ENCODE peak calls at places on chromosomes 7 and 10, in eight cellular contexts. N is stimulated activated CD8-positive, alpha-beta memory T cell treated with anti-CD3 and anti-CD28 coated beads, Interleukin-15, amount 100 ng/mL, for 24 hours; I is effector CD4-positive, alpha-beta T cell; A is esophagus squamous epithelium; Z is naive thymus-derived CD4-positive, alpha-beta T cell; F is omental fat pad; K is brain microvascular endothelial cell; T is BJ. B is an unnamed sample.

GRCh38 chr7:31493714-31494181 is 20.1 kb upstream of the ITPRID1 start:
- DNase-seq in N (no peak), I (no peak), A (no peak), Z (no peak), F (no peak), K (no peak), T (no peak), B (no peak)

GRCh38 chr7:132024290-132024689 is 467.9 kb upstream of the PODXL start:
- DNase-seq in N (no peak), I (no peak), A (no peak), Z (no peak), F (no peak), K (no peak), T (no peak), B (no peak)

GRCh38 chr7:117673839-117674238 is 194.0 kb downstream of the CFTR start:
- DNase-seq in N (no peak), I (no peak), A (no peak), Z (no peak), F (no peak), K (peak), T (no peak), B (peak)

GRCh38 chr10:27368706-27369105 is 128.1 kb upstream of the ACBD5 start:
- DNase-seq in N (no peak), I (no peak), A (no peak), Z (no peak), F (no peak), K (no peak), T (no peak), B (no peak)

GRCh38 chr7:31517103-31517502 is 3.2 kb downstream of the ITPRID1 start:
- DNase-seq in N (no peak), I (no peak), A (no peak), Z (no peak), F (no peak), K (no peak), T (no peak), B (no peak)

GRCh38 chr10:113293167-113293566 is 259.7 kb upstream of the HABP2 start:
- DNase-seq in N (no peak), I (no peak), A (no peak), Z (no peak), F (no peak), K (no peak), T (no peak), B (no peak)

GRCh38 chr10:35335133-35335532 is 1.2 kb upstream of the CCNY start:
- DNase-seq in N (no peak), I (no peak), A (no peak), Z (no peak), F (no peak), K (no peak), T (no peak), B (no peak)

GRCh38 chr10:94524146-94524545 is 21.4 kb upstream of the HELLS start:
- DNase-seq in N (no peak), I (no peak), A (no peak), Z (no peak), F (no peak), K (no peak), T (no peak), B (peak)

GRCh38 chr7:101488826-101489572 is 126.3 kb downstream of the COL26A1 start:
- DNase-seq in N (no peak), I (no peak), A (no peak), Z (no peak), F (no peak), K (no peak), T (peak), B (no peak)

GRCh38 chr10:132677096-132677904 is 108.6 kb downstream of the NKX6-2 start:
- DNase-seq in N (no peak), I (no peak), A (no peak), Z (no peak), F (no peak), K (no peak), T (no peak), B (no peak)

GRCh38 chr7:105816954-105817615 is 59.3 kb downstream of the ATXN7L1 start:
- DNase-seq in N (no peak), I (no peak), A (no peak), Z (no peak), F (no peak), K (no peak), T (no peak), B (no peak)

GRCh38 chr7:158228986-158229385 is 358.6 kb downstream of the PTPRN2 start:
- DNase-seq in N (no peak), I (no peak), A (no peak), Z (no peak), F (no peak), K (no peak), T (no peak), B (no peak)